ENCODE peak calls at places on chromosome 4, in seven cellular contexts. One of them, this sample, is unnamed.

GRCh38 chr4:172480471-172480870 is 667.3 kb downstream of the GALNTL6 start:
- DNase-seq in cardiac muscle cell: no peak
- DNase-seq in ecto neural progenitor cell: no peak
- DNase-seq in activated T-cell treated with anti-CD3 and anti-CD28 coated beads, Interleukin-2, amount 50 U/mL, for 4 hours: no peak
- DNase-seq in left ventricle myocardium inferior: no peak
- DNase-seq in midbrain: no peak
- DNase-seq in GF-D8: no peak
- DNase-seq in this sample: no peak

GRCh38 chr4:151296227-151296626 is 19.3 kb downstream of the PRSS48 start:
- DNase-seq in cardiac muscle cell: no peak
- DNase-seq in ecto neural progenitor cell: no peak
- DNase-seq in activated T-cell treated with anti-CD3 and anti-CD28 coated beads, Interleukin-2, amount 50 U/mL, for 4 hours: no peak
- DNase-seq in left ventricle myocardium inferior: no peak
- DNase-seq in midbrain: no peak
- DNase-seq in GF-D8: no peak
- DNase-seq in this sample: no peak

GRCh38 chr4:1058198-1058996 is 47.0 kb downstream of the FGFRL1 start:
- DNase-seq in cardiac muscle cell: peak
- DNase-seq in ecto neural progenitor cell: peak
- DNase-seq in activated T-cell treated with anti-CD3 and anti-CD28 coated beads, Interleukin-2, amount 50 U/mL, for 4 hours: no peak
- DNase-seq in left ventricle myocardium inferior: no peak
- DNase-seq in midbrain: no peak
- DNase-seq in GF-D8: no peak
- DNase-seq in this sample: no peak

GRCh38 chr4:176478076-176478475 is 158.3 kb downstream of the SPCS3 start:
- DNase-seq in cardiac muscle cell: no peak
- DNase-seq in ecto neural progenitor cell: no peak
- DNase-seq in activated T-cell treated with anti-CD3 and anti-CD28 coated beads, Interleukin-2, amount 50 U/mL, for 4 hours: no peak
- DNase-seq in left ventricle myocardium inferior: no peak
- DNase-seq in midbrain: no peak
- DNase-seq in GF-D8: no peak
- DNase-seq in this sample: no peak

GRCh38 chr4:157832596-157832995 is 340.2 kb downstream of the GASK1B start:
- DNase-seq in cardiac muscle cell: no peak
- DNase-seq in ecto neural progenitor cell: no peak
- DNase-seq in activated T-cell treated with anti-CD3 and anti-CD28 coated beads, Interleukin-2, amount 50 U/mL, for 4 hours: no peak
- DNase-seq in left ventricle myocardium inferior: no peak
- DNase-seq in midbrain: no peak
- DNase-seq in GF-D8: no peak
- DNase-seq in this sample: no peak

GRCh38 chr4:171812377-171813194 is 618 bp upstream of the GALNTL6 start:
- DNase-seq in cardiac muscle cell: peak
- DNase-seq in ecto neural progenitor cell: no peak
- DNase-seq in activated T-cell treated with anti-CD3 and anti-CD28 coated beads, Interleukin-2, amount 50 U/mL, for 4 hours: no peak
- DNase-seq in left ventricle myocardium inferior: no peak
- DNase-seq in midbrain: no peak
- DNase-seq in GF-D8: no peak
- DNase-seq in this sample: no peak

GRCh38 chr4:106048250-106048931 is 153.1 kb downstream of the NPNT start:
- DNase-seq in cardiac muscle cell: peak
- DNase-seq in ecto neural progenitor cell: no peak
- DNase-seq in activated T-cell treated with anti-CD3 and anti-CD28 coated beads, Interleukin-2, amount 50 U/mL, for 4 hours: no peak
- DNase-seq in left ventricle myocardium inferior: no peak
- DNase-seq in midbrain: no peak
- DNase-seq in GF-D8: no peak
- DNase-seq in this sample: no peak

GRCh38 chr4:185916231-185916630 is 104.2 kb upstream of the SORBS2 start:
- DNase-seq in cardiac muscle cell: no peak
- DNase-seq in ecto neural progenitor cell: no peak
- DNase-seq in activated T-cell treated with anti-CD3 and anti-CD28 coated beads, Interleukin-2, amount 50 U/mL, for 4 hours: no peak
- DNase-seq in left ventricle myocardium inferior: no peak
- DNase-seq in midbrain: no peak
- DNase-seq in GF-D8: no peak
- DNase-seq in this sample: no peak

GRCh38 chr4:114366368-114366767 is 232.2 kb upstream of the UGT8 start:
- DNase-seq in cardiac muscle cell: no peak
- DNase-seq in ecto neural progenitor cell: no peak
- DNase-seq in activated T-cell treated with anti-CD3 and anti-CD28 coated beads, Interleukin-2, amount 50 U/mL, for 4 hours: no peak
- DNase-seq in left ventricle myocardium inferior: no peak
- DNase-seq in midbrain: no peak
- DNase-seq in GF-D8: no peak
- DNase-seq in this sample: no peak

GRCh38 chr4:78645853-78646757 is 94.5 kb downstream of the ANXA3 start:
- DNase-seq in cardiac muscle cell: no peak
- DNase-seq in ecto neural progenitor cell: no peak
- DNase-seq in activated T-cell treated with anti-CD3 and anti-CD28 coated beads, Interleukin-2, amount 50 U/mL, for 4 hours: no peak
- DNase-seq in left ventricle myocardium inferior: peak
- DNase-seq in midbrain: peak
- DNase-seq in GF-D8: peak
- DNase-seq in this sample: peak

GRCh38 chr4:102730968-102731533 is 29.7 kb downstream of the MANBA start:
- DNase-seq in cardiac muscle cell: no peak
- DNase-seq in ecto neural progenitor cell: peak
- DNase-seq in activated T-cell treated with anti-CD3 and anti-CD28 coated beads, Interleukin-2, amount 50 U/mL, for 4 hours: no peak
- DNase-seq in left ventricle myocardium inferior: no peak
- DNase-seq in midbrain: no peak
- DNase-seq in GF-D8: no peak
- DNase-seq in this sample: no peak

GRCh38 chr4:102454278-102454677 is 46.9 kb upstream of the NFKB1 start:
- DNase-seq in cardiac muscle cell: no peak
- DNase-seq in ecto neural progenitor cell: no peak
- DNase-seq in activated T-cell treated with anti-CD3 and anti-CD28 coated beads, Interleukin-2, amount 50 U/mL, for 4 hours: no peak
- DNase-seq in left ventricle myocardium inferior: no peak
- DNase-seq in midbrain: no peak
- DNase-seq in GF-D8: no peak
- DNase-seq in this sample: no peak

GRCh38 chr4:76275486-76276126 is 24.1 kb downstream of the FAM47E start:
- DNase-seq in cardiac muscle cell: no peak
- DNase-seq in ecto neural progenitor cell: no peak
- DNase-seq in activated T-cell treated with anti-CD3 and anti-CD28 coated beads, Interleukin-2, amount 50 U/mL, for 4 hours: no peak
- DNase-seq in left ventricle myocardium inferior: no peak
- DNase-seq in midbrain: no peak
- DNase-seq in GF-D8: no peak
- DNase-seq in this sample: no peak

GRCh38 chr4:155532373-155532772 is 134.3 kb upstream of the GUCY1A1 start:
- DNase-seq in cardiac muscle cell: no peak
- DNase-seq in ecto neural progenitor cell: no peak
- DNase-seq in activated T-cell treated with anti-CD3 and anti-CD28 coated beads, Interleukin-2, amount 50 U/mL, for 4 hours: no peak
- DNase-seq in left ventricle myocardium inferior: no peak
- DNase-seq in midbrain: no peak
- DNase-seq in GF-D8: no peak
- DNase-seq in this sample: no peak

GRCh38 chr4:7158081-7158750 is 34.1 kb upstream of the SORCS2 start:
- DNase-seq in cardiac muscle cell: no peak
- DNase-seq in ecto neural progenitor cell: peak
- DNase-seq in activated T-cell treated with anti-CD3 and anti-CD28 coated beads, Interleukin-2, amount 50 U/mL, for 4 hours: no peak
- DNase-seq in left ventricle myocardium inferior: no peak
- DNase-seq in midbrain: no peak
- DNase-seq in GF-D8: no peak
- DNase-seq in this sample: no peak

GRCh38 chr4:125231661-125232060 is 83.1 kb upstream of the FAT4 start:
- DNase-seq in cardiac muscle cell: no peak
- DNase-seq in ecto neural progenitor cell: no peak
- DNase-seq in activated T-cell treated with anti-CD3 and anti-CD28 coated beads, Interleukin-2, amount 50 U/mL, for 4 hours: no peak
- DNase-seq in left ventricle myocardium inferior: no peak
- DNase-seq in midbrain: no peak
- DNase-seq in GF-D8: no peak
- DNase-seq in this sample: no peak

GRCh38 chr4:40595981-40596380 is 33.7 kb downstream of the RBM47 start:
- DNase-seq in cardiac muscle cell: no peak
- DNase-seq in ecto neural progenitor cell: no peak
- DNase-seq in activated T-cell treated with anti-CD3 and anti-CD28 coated beads, Interleukin-2, amount 50 U/mL, for 4 hours: no peak
- DNase-seq in left ventricle myocardium inferior: no peak
- DNase-seq in midbrain: no peak
- DNase-seq in GF-D8: no peak
- DNase-seq in this sample: no peak

GRCh38 chr4:107391630-107392028 is 328.4 kb downstream of the PAPSS1 start:
- DNase-seq in cardiac muscle cell: no peak
- DNase-seq in ecto neural progenitor cell: no peak
- DNase-seq in activated T-cell treated with anti-CD3 and anti-CD28 coated beads, Interleukin-2, amount 50 U/mL, for 4 hours: no peak
- DNase-seq in left ventricle myocardium inferior: no peak
- DNase-seq in midbrain: no peak
- DNase-seq in GF-D8: no peak
- DNase-seq in this sample: no peak

GRCh38 chr4:169620846-169621228 is 459 bp downstream of the CLCN3 start:
- DNase-seq in cardiac muscle cell: peak
- DNase-seq in ecto neural progenitor cell: no peak
- DNase-seq in activated T-cell treated with anti-CD3 and anti-CD28 coated beads, Interleukin-2, amount 50 U/mL, for 4 hours: no peak
- DNase-seq in left ventricle myocardium inferior: no peak
- DNase-seq in midbrain: peak
- DNase-seq in GF-D8: no peak
- DNase-seq in this sample: no peak

GRCh38 chr4:173264245-173264959 is 69.8 kb downstream of the HMGB2 start:
- DNase-seq in cardiac muscle cell: peak
- DNase-seq in ecto neural progenitor cell: no peak
- DNase-seq in activated T-cell treated with anti-CD3 and anti-CD28 coated beads, Interleukin-2, amount 50 U/mL, for 4 hours: no peak
- DNase-seq in left ventricle myocardium inferior: peak
- DNase-seq in midbrain: no peak
- DNase-seq in GF-D8: peak
- DNase-seq in this sample: no peak

GRCh38 chr4:183638436-183638835 is 20.5 kb downstream of the RWDD4 start:
- DNase-seq in cardiac muscle cell: no peak
- DNase-seq in ecto neural progenitor cell: no peak
- DNase-seq in activated T-cell treated with anti-CD3 and anti-CD28 coated beads, Interleukin-2, amount 50 U/mL, for 4 hours: no peak
- DNase-seq in left ventricle myocardium inferior: no peak
- DNase-seq in midbrain: no peak
- DNase-seq in GF-D8: no peak
- DNase-seq in this sample: no peak

GRCh38 chr4:27819261-27819660 is 958.6 kb downstream of the STIM2 start:
- DNase-seq in cardiac muscle cell: no peak
- DNase-seq in ecto neural progenitor cell: no peak
- DNase-seq in activated T-cell treated with anti-CD3 and anti-CD28 coated beads, Interleukin-2, amount 50 U/mL, for 4 hours: no peak
- DNase-seq in left ventricle myocardium inferior: no peak
- DNase-seq in midbrain: no peak
- DNase-seq in GF-D8: no peak
- DNase-seq in this sample: no peak

GRCh38 chr4:76997454-76997853 is 47.9 kb downstream of the SEPTIN11 start:
- DNase-seq in cardiac muscle cell: no peak
- DNase-seq in ecto neural progenitor cell: no peak
- DNase-seq in activated T-cell treated with anti-CD3 and anti-CD28 coated beads, Interleukin-2, amount 50 U/mL, for 4 hours: no peak
- DNase-seq in left ventricle myocardium inferior: no peak
- DNase-seq in midbrain: no peak
- DNase-seq in GF-D8: no peak
- DNase-seq in this sample: no peak